ENCODE peak calls at places on chromosomes 6 and 20, in five cellular contexts. A is AG04450, X is Peyer's patch, P is cardiac muscle cell, D is tibial nerve. F is an unnamed sample.

GRCh38 chr6:48615041-48615440 is 504.0 kb upstream of the PTCHD4 start:
- DNase-seq in X (no peak), D (no peak), P (no peak), A (peak; percentile 3), F (peak; percentile 5)

GRCh38 chr20:18005170-18005989 is 36.6 kb downstream of the MGME1 start:
- DNase-seq in D (no peak), A (no peak), P (no peak), X (peak; percentile 39), F (no peak)

GRCh38 chr6:116575227-116575626 is 3.9 kb downstream of the RWDD1 start:
- DNase-seq in A (no peak), X (no peak), P (no peak), D (no peak), F (no peak)

GRCh38 chr6:166898910-166899309 is 57.4 kb downstream of the RNASET2 start:
- DNase-seq in D (no peak), A (no peak), X (no peak), P (no peak), F (no peak)

GRCh38 chr6:53340536-53340935 is 8.2 kb downstream of the ELOVL5 start:
- DNase-seq in P (no peak), A (no peak), D (no peak), X (no peak), F (no peak)

GRCh38 chr6:32178547-32179440 is 589 bp downstream of the RNF5 start:
- DNase-seq in X (peak; percentile 33), A (no peak), D (no peak), P (no peak), F (no peak)

GRCh38 chr20:5508044-5508443 is 191.3 kb upstream of the PROKR2 start:
- DNase-seq in P (no peak), X (no peak), A (no peak), D (no peak), F (no peak)

GRCh38 chr20:16175322-16175721 is 397.9 kb downstream of the KIF16B start:
- DNase-seq in A (no peak), X (no peak), D (no peak), P (no peak), F (no peak)

GRCh38 chr20:53001502-53002301 is 29.5 kb downstream of the TSHZ2 start:
- DNase-seq in P (no peak), D (no peak), A (no peak), X (no peak), F (no peak)

GRCh38 chr6:36914227-36914794 is 28.6 kb downstream of the C6orf89 start:
- DNase-seq in P (peak; percentile 24), A (no peak), X (no peak), D (no peak), F (no peak)

GRCh38 chr6:54282186-54282585 is 26.1 kb upstream of the TINAG start:
- DNase-seq in X (no peak), P (no peak), A (peak; percentile 50), D (no peak), F (peak; percentile 58)

GRCh38 chr6:18317850-18318249 is 53.5 kb upstream of the DEK start:
- DNase-seq in P (no peak), X (no peak), A (no peak), D (no peak), F (no peak)

DNA sequence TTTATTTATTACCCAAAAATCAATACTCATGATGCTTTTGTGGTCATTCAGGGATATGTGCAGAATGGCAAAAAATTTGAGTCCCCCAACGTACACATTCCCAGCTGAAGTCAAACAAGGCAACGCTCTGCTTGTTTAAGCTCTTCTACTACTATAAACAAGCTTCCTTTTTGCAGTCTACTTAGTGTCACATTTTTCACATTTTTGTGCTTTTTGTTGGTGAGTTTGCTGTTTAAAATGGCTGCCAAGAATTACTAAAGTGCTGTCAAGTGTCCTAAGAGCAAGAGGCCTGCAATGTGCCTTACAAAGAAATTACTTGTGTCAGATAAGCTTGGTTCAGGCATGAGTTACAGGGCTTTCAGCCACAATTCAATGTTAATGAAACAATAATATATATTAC is 2.1 kb downstream of the WFDC8 start:
- DNase-seq in A (no peak), P (no peak), D (no peak), X (no peak), F (peak; percentile 37)
- H3K4me3 ChIP-seq in A (no peak overlapping the region), P (no peak overlapping the region), D (no peak overlapping the region), X (no peak overlapping the region), F (no peak overlapping the region)

DNA sequence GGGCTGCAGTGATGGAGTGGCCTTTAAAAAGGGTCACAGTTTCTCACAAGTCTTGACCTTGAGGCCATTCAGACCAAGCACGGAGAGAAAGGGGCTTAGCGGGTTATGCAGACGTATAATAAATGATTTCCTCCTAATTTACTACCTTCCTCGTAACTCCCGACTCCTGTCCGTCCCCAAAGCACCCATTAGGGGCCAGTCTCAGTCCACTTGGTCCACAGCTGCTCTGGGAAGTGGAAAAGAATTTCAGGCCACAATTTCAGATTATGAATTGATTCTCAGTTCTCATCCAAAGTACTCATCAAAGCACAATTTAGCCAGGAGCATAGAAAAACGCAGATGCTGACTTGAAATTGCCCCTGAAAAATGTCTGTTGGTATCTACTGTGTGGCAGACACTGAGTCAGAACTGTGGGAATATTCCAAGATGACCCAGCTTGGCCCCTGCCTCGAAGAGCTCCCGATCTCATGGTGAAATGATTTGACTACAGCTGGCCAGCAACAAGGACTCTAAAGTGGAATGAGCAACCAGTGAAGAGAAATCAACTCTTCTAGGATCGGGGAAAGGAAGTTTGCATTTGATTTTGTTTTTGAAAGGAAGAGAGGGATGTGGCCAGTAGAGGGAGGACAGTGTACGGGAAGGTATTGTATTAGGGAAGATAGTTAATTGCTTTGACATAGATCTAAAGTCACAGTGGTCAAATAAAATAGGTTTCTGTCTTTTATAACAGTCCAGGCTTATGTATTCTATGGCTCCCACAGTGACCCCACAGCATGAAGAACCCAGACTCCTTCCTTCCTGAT is 15.2 kb upstream of the STK35 start:
- DNase-seq in D (no peak), X (no peak), P (no peak), A (no peak), F (no peak)
- TF ChIP-seq CTCF in D (peak; percentile 3), X (no peak), P (peak; percentile 33), A (peak; percentile 39), F (no peak)

GRCh38 chr6:89386917-89387491 is 25.1 kb downstream of the RRAGD start:
- DNase-seq in D (no peak), X (no peak), A (no peak), P (no peak), F (no peak)
- H3K4me3 ChIP-seq in D (no peak overlapping the region), X (no peak overlapping the region), A (no peak overlapping the region), P (no peak overlapping the region), F (no peak overlapping the region)

DNA sequence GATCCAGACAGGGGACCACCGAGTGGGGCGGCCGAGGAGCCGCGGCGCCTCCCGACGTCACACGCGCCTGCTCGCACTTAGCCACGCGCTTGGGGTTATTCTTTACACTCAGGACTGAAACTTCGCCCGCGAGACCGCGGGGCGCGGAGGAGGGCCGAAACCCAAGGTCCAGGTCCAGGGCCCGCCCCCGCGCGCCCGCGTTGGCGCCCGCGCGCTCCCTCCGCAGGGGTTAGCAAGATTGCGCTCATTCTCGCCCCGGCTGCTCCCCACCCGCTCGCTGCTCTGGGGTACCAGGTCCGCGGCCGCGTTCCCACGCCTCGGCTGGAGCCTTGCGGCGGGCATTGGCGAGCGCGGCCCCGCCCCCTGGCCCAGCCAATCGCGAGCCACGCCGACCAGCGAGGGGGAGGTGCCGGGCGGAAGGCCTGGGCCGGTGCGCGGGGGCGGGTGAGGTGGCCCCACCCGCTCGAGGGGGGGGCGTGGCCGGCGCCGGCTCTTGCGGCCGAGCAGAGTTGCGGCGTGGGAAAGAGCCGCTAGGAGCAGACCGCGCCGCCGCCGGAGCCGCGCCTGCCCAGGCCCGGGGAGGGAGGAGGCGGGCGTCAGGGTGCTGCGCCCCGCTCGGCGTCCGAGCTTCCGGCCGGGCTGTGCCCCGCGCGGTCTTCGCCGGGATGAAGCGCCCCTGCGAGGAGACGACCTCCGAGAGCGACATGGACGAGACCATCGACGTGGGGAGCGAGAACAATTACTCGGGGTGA is at the start of gene HEY2:
- DNase-seq in A (peak; percentile 36), P (peak; percentile 98), X (peak; percentile 82), D (peak; percentile 86), F (no peak)
- TF ChIP-seq CTCF in A (no peak), P (no peak), X (peak; percentile 46), D (peak; percentile 17), F (peak; percentile 9)

GRCh38 chr20:2800590-2801458 is at the start of gene CPXM1:
- DNase-seq in X (no peak), P (peak; percentile 68), D (no peak), A (no peak), F (no peak)
- H3K4me3 ChIP-seq in X (no peak within 1 kb of the TSS), P (peak within 1 kb of the TSS; percentile 77), D (peak within 1 kb of the TSS; percentile 15), A (peak within 1 kb of the TSS; percentile 66), F (peak within 1 kb of the TSS; percentile 60)

DNA sequence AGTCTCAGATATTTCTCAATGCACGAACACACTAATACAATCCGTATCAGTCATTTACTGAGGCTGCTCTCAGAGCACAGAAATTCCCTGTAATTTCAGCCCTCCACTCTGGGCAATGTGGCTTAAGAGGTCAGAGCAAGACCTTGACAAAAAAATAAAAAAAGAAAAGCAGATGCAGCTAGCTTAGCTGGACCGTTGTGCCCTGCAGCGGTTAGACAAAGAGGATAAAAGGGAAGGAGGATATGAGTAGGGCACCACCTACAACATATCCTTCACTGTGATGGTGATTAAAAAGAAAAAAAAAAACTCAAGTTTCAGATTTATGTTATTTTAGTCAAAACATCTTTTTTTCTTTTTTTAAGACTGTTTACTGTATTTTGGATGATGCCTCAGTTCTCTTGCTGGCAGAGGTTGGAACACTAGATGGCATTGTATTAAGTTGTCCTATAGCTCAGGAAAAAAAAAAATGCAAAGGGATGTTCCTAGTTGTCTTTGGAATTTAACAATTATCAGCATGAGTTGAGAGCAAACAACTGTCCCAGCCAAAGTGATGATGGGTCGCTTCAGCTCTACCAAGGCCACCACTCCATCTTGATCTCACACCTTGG is 59.9 kb downstream of the ANKEF1 start:
- DNase-seq in X (no peak), P (no peak), D (no peak), A (no peak), F (no peak)
- TF ChIP-seq CTCF in X (no peak), P (peak; percentile 43), D (no peak), A (no peak), F (no peak)

GRCh38 chr6:121442591-121442990 is 7.1 kb downstream of the GJA1 start:
- DNase-seq in X (no peak), P (no peak), D (no peak), A (no peak), F (no peak)

GRCh38 chr6:121449331-121449730 is 13.9 kb downstream of the GJA1 start:
- DNase-seq in P (no peak), X (no peak), A (no peak), D (no peak), F (no peak)

GRCh38 chr6:121439456-121440250 is 4.2 kb downstream of the GJA1 start:
- DNase-seq in A (no peak), P (no peak), D (no peak), X (no peak), F (no peak)

GRCh38 chr6:121441477-121441876 is 6.0 kb downstream of the GJA1 start:
- DNase-seq in P (no peak), A (no peak), D (no peak), X (no peak), F (no peak)

GRCh38 chr6:121443953-121444590 is 8.6 kb downstream of the GJA1 start:
- DNase-seq in D (no peak), P (no peak), X (no peak), A (no peak), F (no peak)
- H3K4me3 ChIP-seq in D (no peak overlapping the region), P (no peak overlapping the region), X (no peak overlapping the region), A (no peak overlapping the region), F (no peak overlapping the region)

F was measured in AG04449.